ENCODE peak calls at places on chromosome 4, in four cellular contexts. N is HTR-8/SVneo, L is HEK293T, C is memory B cell. Y is an unnamed sample.

GRCh38 chr4:152479428-152480026 is 56.4 kb downstream of the FBXW7 start:
- DNase-seq in N (no peak), L (no peak), C (no peak), Y (no peak)

GRCh38 chr4:3615386-3616286 is 83.4 kb upstream of the LRPAP1 start:
- DNase-seq in N (no peak), L (no peak), C (no peak), Y (no peak)

GRCh38 chr4:151087467-151087866 is 12.0 kb upstream of the RPS3A start:
- DNase-seq in N (no peak), L (no peak), C (no peak), Y (no peak)

GRCh38 chr4:118173956-118174355 is 139.7 kb downstream of the NDST3 start:
- DNase-seq in N (peak; percentile 5), L (no peak), C (no peak), Y (peak; percentile 81)

GRCh38 chr4:80219301-80220025 is 22.2 kb downstream of the PRDM8 start:
- DNase-seq in N (no peak), L (peak; percentile 13), C (no peak), Y (peak; percentile 85)

GRCh38 chr4:124713213-124713592 is 671 bp upstream of the ANKRD50 start:
- DNase-seq in N (peak; percentile 69), L (peak; percentile 55), C (no peak), Y (peak; percentile 93)

GRCh38 chr4:2482693-2483092 is 13.8 kb downstream of the RNF4 start:
- DNase-seq in N (no peak), L (no peak), C (no peak), Y (no peak)

GRCh38 chr4:139764686-139765085 is 99.1 kb downstream of the MGST2 start:
- DNase-seq in N (no peak), L (no peak), C (no peak), Y (no peak)

GRCh38 chr4:20528508-20528907 is 171.8 kb upstream of the PACRGL start:
- DNase-seq in N (no peak), L (no peak), C (no peak), Y (no peak)

GRCh38 chr4:77699731-77700210 is 94.2 kb downstream of the CXCL13 start:
- DNase-seq in N (peak; percentile 25), L (peak; percentile 21), C (no peak), Y (peak; percentile 95)

GRCh38 chr4:67820903-67821302 is 62.9 kb downstream of the TMPRSS11D start:
- DNase-seq in N (no peak), L (no peak), C (no peak), Y (no peak)

GRCh38 chr4:11700751-11701226 is 272.1 kb upstream of the HS3ST1 start:
- DNase-seq in N (no peak), L (no peak), C (no peak), Y (no peak)

Y was measured in SJCRH30.